ENCODE peak calls at places on chromosomes 12 and 14, in five cellular contexts. W, O, T, F and I are unnamed samples.

GRCh38 chr14:68651652-68652432 is 141.0 kb downstream of the ZFP36L1 start:
- DNase-seq in W (no peak), T (no peak), O (no peak), F (no peak), I (no peak)

GRCh38 chr12:75816892-75817291 is 214.7 kb downstream of the PHLDA1 start:
- DNase-seq in W (peak; percentile 45), O (no peak), F (no peak), T (no peak), I (peak; percentile 58)

GRCh38 chr14:79278798-79279644 is 932.3 kb downstream of the DIO2 start:
- DNase-seq in O (no peak), T (peak; percentile 96), W (peak; percentile 82), F (no peak), I (no peak)

GRCh38 chr14:22505751-22506710 is 83.0 kb downstream of the DAD1 start:
- DNase-seq in O (no peak), T (no peak), W (no peak), F (no peak), I (no peak)

GRCh38 chr12:113220593-113221180 is 577 bp upstream of the TPCN1 start:
- DNase-seq in F (no peak), W (peak; percentile 30), O (no peak), T (no peak), I (peak; percentile 49)

GRCh38 chr14:25400607-25401206 is 350.8 kb upstream of the STXBP6 start:
- DNase-seq in W (peak; percentile 84), F (no peak), O (no peak), T (peak; percentile 72), I (peak; percentile 56)

GRCh38 chr12:110365743-110366473 is 37.6 kb downstream of the ANAPC7 start:
- DNase-seq in O (no peak), F (no peak), T (no peak), W (no peak), I (no peak)

GRCh38 chr12:79549531-79550271 is 141.1 kb downstream of the PAWR start:
- DNase-seq in F (no peak), O (no peak), W (peak; percentile 30), T (peak; percentile 20), I (no peak)

GRCh38 chr14:78178071-78178470 is 7.9 kb downstream of the NRXN3 start:
- DNase-seq in T (no peak), F (no peak), O (no peak), W (no peak), I (no peak)

GRCh38 chr12:70083677-70084020 is 159.6 kb upstream of the CNOT2 start:
- DNase-seq in O (no peak), F (no peak), W (no peak), T (no peak), I (no peak)

GRCh38 chr14:102962111-102962627 is 39.7 kb downstream of the AMN start:
- DNase-seq in W (no peak), F (no peak), O (no peak), T (no peak), I (no peak)

GRCh38 chr14:81400852-81401251 is 728 bp upstream of the STON2 start:
- DNase-seq in W (peak; percentile 98), T (no peak), F (no peak), O (no peak), I (peak; percentile 11)

GRCh38 chr12:33296529-33296928 is 143.1 kb downstream of the SYT10 start:
- DNase-seq in F (no peak), O (no peak), T (no peak), W (no peak), I (no peak)

GRCh38 chr14:67729072-67729561 is 27.4 kb downstream of the RDH12 start:
- DNase-seq in T (no peak), F (no peak), W (no peak), O (no peak), I (no peak)

GRCh38 chr14:103693514-103693913 is 21.7 kb downstream of the XRCC3 start:
- DNase-seq in W (no peak), T (no peak), F (no peak), O (no peak), I (no peak)

GRCh38 chr14:102907980-102908730 is 14.3 kb upstream of the AMN start:
- DNase-seq in W (no peak), F (no peak), O (no peak), T (no peak), I (no peak)

GRCh38 chr12:117587646-117588287 is 226.3 kb upstream of the NOS1 start:
- DNase-seq in W (peak; percentile 3), F (no peak), O (no peak), T (peak; percentile 65), I (peak; percentile 21)